ENCODE peak calls at places on chromosomes 6 and 20, in seven cellular contexts. K is prostate gland, S is body of pancreas, O is vagina, X is retinal pigment epithelial cell, R is Calu3, G is left ventricle myocardium inferior. C is an unnamed sample.

GRCh38 chr20:32476684-32477593 is 108.2 kb downstream of the NOL4L start:
- DNase-seq in K (no peak), S (peak), O (no peak), X (no peak), R (no peak), G (peak), C (no peak)

GRCh38 chr6:168032383-168032760 is 34.9 kb downstream of the KIF25 start:
- DNase-seq in K (no peak), S (no peak), O (peak), X (peak), R (no peak), G (no peak), C (no peak)

GRCh38 chr20:57590485-57591288 is 29.5 kb downstream of the ZBP1 start:
- DNase-seq in K (no peak), S (no peak), O (no peak), X (no peak), R (no peak), G (no peak), C (no peak)

GRCh38 chr20:4613718-4614620 is 107.7 kb upstream of the PRND start:
- DNase-seq in K (no peak), S (peak), O (no peak), X (peak), R (peak), G (peak), C (peak)

GRCh38 chr6:70398783-70399730 is 14.3 kb upstream of the FAM135A start:
- DNase-seq in K (peak), S (peak), O (no peak), X (peak), R (peak), G (no peak), C (peak)

GRCh38 chr6:4010682-4011081 is 68.3 kb downstream of the FAM217A start:
- DNase-seq in K (no peak), S (no peak), O (no peak), X (no peak), R (no peak), G (no peak), C (no peak)

GRCh38 chr6:46042355-46042999 is 26.8 kb upstream of the CLIC5 start:
- DNase-seq in K (no peak), S (peak), O (no peak), X (no peak), R (peak), G (peak), C (peak)

GRCh38 chr20:57666106-57666833 is 43.5 kb downstream of the PMEPA1 start:
- DNase-seq in K (no peak), S (no peak), O (no peak), X (no peak), R (no peak), G (no peak), C (no peak)

GRCh38 chr20:14612389-14612788 is 275.0 kb upstream of the FLRT3 start:
- DNase-seq in K (no peak), S (no peak), O (no peak), X (no peak), R (no peak), G (no peak), C (no peak)

GRCh38 chr20:37209661-37210314 is 30.4 kb upstream of the MROH8 start:
- DNase-seq in K (no peak), S (peak), O (no peak), X (no peak), R (no peak), G (no peak), C (no peak)

GRCh38 chr20:61887694-61888093 is 178.0 kb downstream of the TAF4 start:
- DNase-seq in K (no peak), S (no peak), O (no peak), X (no peak), R (no peak), G (no peak), C (no peak)

GRCh38 chr20:59992531-59992930 is 34.3 kb downstream of the CDH26 start:
- DNase-seq in K (no peak), S (no peak), O (no peak), X (no peak), R (no peak), G (no peak), C (no peak)

GRCh38 chr6:30013296-30013922 is 47.7 kb upstream of the POLR1H start:
- DNase-seq in K (no peak), S (peak), O (no peak), X (no peak), R (no peak), G (no peak), C (no peak)

GRCh38 chr20:46265539-46265938 is 42.8 kb downstream of the CDH22 start:
- DNase-seq in K (no peak), S (no peak), O (no peak), X (no peak), R (no peak), G (no peak), C (no peak)

GRCh38 chr20:18377896-18378481 is 88.8 kb downstream of the DZANK1 start:
- DNase-seq in K (no peak), S (no peak), O (no peak), X (no peak), R (no peak), G (no peak), C (no peak)

DNA sequence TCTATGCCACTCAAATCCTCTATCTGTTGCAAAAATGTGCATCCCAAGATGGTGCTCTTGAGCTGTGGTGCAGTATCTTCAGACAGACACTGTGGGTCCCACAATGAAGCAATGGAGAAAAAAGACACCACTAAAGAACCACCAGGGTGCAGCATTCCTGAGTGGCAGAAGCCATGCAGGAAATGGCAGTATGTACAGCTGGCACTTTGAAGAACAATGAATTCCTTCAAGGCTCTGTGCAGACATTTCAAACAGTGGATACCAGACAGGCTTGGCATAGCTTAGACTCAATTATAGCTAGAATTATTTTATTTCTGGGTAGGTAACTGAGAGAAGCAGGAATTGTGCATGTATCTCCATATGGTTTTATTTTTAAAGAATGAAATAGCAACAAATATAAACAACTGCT is 24.0 kb upstream of the HDAC2 start:
- DNase-seq in K (peak), S (peak), O (no peak), X (peak), R (peak), G (no peak), C (peak)
- TF ChIP-seq CTCF in K (peak), S (no peak), O (no peak), X (peak), R (peak), G (peak), C (peak)

GRCh38 chr6:161836643-161837448 is 563.0 kb upstream of the AGPAT4 start:
- DNase-seq in K (no peak), S (peak), O (no peak), X (no peak), R (peak), G (no peak), C (no peak)
- TF ChIP-seq CTCF in K (no peak), S (peak), O (no peak), X (peak), R (no peak), G (peak), C (peak)

GRCh38 chr6:169370054-169370453 is 116.4 kb upstream of the THBS2 start:
- DNase-seq in K (no peak), S (no peak), O (peak), X (no peak), R (no peak), G (no peak), C (no peak)

GRCh38 chr6:169367507-169367906 is 113.9 kb upstream of the THBS2 start:
- DNase-seq in K (no peak), S (no peak), O (no peak), X (no peak), R (no peak), G (no peak), C (no peak)

GRCh38 chr6:169366177-169366901 is 112.7 kb upstream of the THBS2 start:
- DNase-seq in K (no peak), S (no peak), O (no peak), X (no peak), R (no peak), G (no peak), C (no peak)

GRCh38 chr6:169370666-169371343 is 117.2 kb upstream of the THBS2 start:
- DNase-seq in K (no peak), S (no peak), O (no peak), X (no peak), R (peak), G (no peak), C (no peak)

GRCh38 chr6:169368200-169368599 is 114.6 kb upstream of the THBS2 start:
- DNase-seq in K (no peak), S (no peak), O (no peak), X (no peak), R (no peak), G (no peak), C (no peak)
- TF ChIP-seq CTCF in K (no peak), S (no peak), O (no peak), X (no peak), R (no peak), G (no peak), C (no peak)

GRCh38 chr20:35560541-35560940 is 18.7 kb downstream of the ERGIC3 start:
- DNase-seq in K (no peak), S (no peak), O (no peak), X (no peak), R (no peak), G (no peak), C (no peak)

GRCh38 chr20:35562541-35563110 is 20.7 kb downstream of the ERGIC3 start:
- DNase-seq in K (no peak), S (no peak), O (no peak), X (no peak), R (no peak), G (no peak), C (no peak)

GRCh38 chr20:35560105-35560511 is 18.2 kb downstream of the ERGIC3 start:
- DNase-seq in K (no peak), S (no peak), O (no peak), X (no peak), R (no peak), G (no peak), C (peak)

GRCh38 chr20:35561671-35562070 is 19.8 kb downstream of the ERGIC3 start:
- DNase-seq in K (no peak), S (no peak), O (no peak), X (no peak), R (no peak), G (no peak), C (no peak)

DNA sequence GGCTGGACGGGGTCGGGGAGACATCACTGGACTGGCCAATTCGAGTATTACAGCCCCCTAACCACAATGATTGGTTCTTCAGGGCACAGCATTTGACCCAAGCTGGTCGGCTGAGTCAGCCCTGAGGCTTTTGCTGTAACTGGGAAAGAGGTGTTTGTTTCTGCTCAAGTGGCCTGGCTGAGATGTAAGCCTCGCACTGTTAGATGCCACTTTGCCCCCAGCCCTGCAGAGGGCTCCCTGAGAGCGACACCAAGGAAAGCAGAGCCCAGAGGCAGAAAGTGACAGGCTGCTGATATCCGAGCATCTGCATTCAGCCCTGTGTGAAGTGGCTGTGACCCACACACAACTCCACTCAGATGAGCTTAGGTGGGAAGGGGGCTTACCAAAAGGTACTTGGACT is 19.4 kb downstream of the ERGIC3 start:
- DNase-seq in K (no peak), S (peak), O (no peak), X (peak), R (peak), G (no peak), C (peak)
- TF ChIP-seq CTCF in K (no peak), S (no peak), O (no peak), X (peak), R (no peak), G (peak), C (peak)

C was measured in PC-9.